ENCODE peak calls at places on chromosomes 4 and X, in five cellular contexts. S, C, J, Z and T are unnamed samples.

GRCh38 chr4:158580064-158580463 is 58.4 kb downstream of the RXFP1 start:
- DNase-seq in S (no peak), C (no peak), J (no peak), Z (no peak), T (no peak)

GRCh38 chr4:107993969-107994368 is 4.3 kb downstream of the HADH start:
- DNase-seq in S (no peak), C (no peak), J (no peak), Z (no peak), T (no peak)

GRCh38 chr4:127632420-127633403 is at the start of gene INTU:
- DNase-seq in S (peak), C (no peak), J (peak), Z (peak), T (peak)

GRCh38 chr4:159267940-159268327 is 165.1 kb downstream of the RAPGEF2 start:
- DNase-seq in S (no peak), C (no peak), J (no peak), Z (no peak), T (no peak)

GRCh38 chr4:101102114-101102752 is 245.1 kb downstream of the PPP3CA start:
- DNase-seq in S (no peak), C (no peak), J (peak), Z (peak), T (no peak)

GRCh38 chr4:137608085-137608484 is 75.8 kb upstream of the PCDH18 start:
- DNase-seq in S (no peak), C (no peak), J (no peak), Z (no peak), T (no peak)

GRCh38 chr4:6331018-6331417 is 61.4 kb downstream of the WFS1 start:
- DNase-seq in S (no peak), C (peak), J (no peak), Z (no peak), T (no peak)

GRCh38 chrX:150693782-150694574 is 782 bp downstream of the MTMR1 start:
- DNase-seq in S (peak), C (peak), J (peak), Z (peak), T (peak)

GRCh38 chrX:96435636-96436035 is 249.0 kb upstream of the DIAPH2 start:
- DNase-seq in S (no peak), C (no peak), J (no peak), Z (no peak), T (no peak)

GRCh38 chrX:153411988-153412574 is 809 bp downstream of the ZFP92 start:
- DNase-seq in S (no peak), C (no peak), J (no peak), Z (no peak), T (no peak)
- H3K27ac ChIP-seq in S (no peak), C (no peak), J (peak), Z (peak), T (no peak)

GRCh38 chr4:112145820-112146813 is 863 bp downstream of the FAM241A start:
- DNase-seq in S (peak), C (peak), J (peak), Z (peak), T (peak)

GRCh38 chr4:112145326-112145819 is at the start of gene FAM241A:
- DNase-seq in S (peak), C (peak), J (peak), Z (peak), T (peak)

GRCh38 chr4:112144546-112145325 is 518 bp upstream of the FAM241A start:
- DNase-seq in S (peak), C (peak), J (peak), Z (peak), T (no peak)

GRCh38 chr4:112150920-112151319 is 5.7 kb downstream of the FAM241A start:
- DNase-seq in S (no peak), C (no peak), J (no peak), Z (no peak), T (no peak)

GRCh38 chr4:112147697-112148096 is 2.4 kb downstream of the FAM241A start:
- DNase-seq in S (no peak), C (no peak), J (peak), Z (peak), T (no peak)
- H3K27ac ChIP-seq in S (no peak), C (no peak), J (peak), Z (peak), T (no peak)

DNA sequence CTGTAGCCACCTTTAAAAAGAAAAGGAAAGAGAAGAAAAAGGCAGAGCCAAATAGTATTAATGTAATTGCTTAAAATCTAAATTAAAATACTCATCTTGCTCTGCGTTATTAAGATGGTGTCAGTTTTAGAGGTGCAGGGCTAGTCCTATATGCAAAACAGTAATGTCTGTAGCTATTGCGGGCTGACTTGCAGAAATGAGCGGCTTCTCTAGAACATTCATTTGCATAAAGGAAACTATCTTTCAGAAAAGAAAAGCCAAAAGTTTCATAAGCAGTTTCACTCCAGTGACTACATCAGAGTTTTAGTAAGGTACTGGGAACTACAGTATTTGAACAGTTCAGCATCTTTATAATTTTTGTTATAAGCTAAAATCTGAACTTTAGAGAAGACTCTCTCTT is 6.0 kb downstream of the SMAD1 start:
- DNase-seq in S (no peak), C (no peak), J (no peak), Z (no peak), T (no peak)
- H3K27ac ChIP-seq in S (no peak), C (no peak), J (no peak), Z (no peak), T (no peak)

GRCh38 chr4:168621806-168622589 is 125.1 kb downstream of the PALLD start:
- DNase-seq in S (no peak), C (no peak), J (no peak), Z (no peak), T (no peak)

GRCh38 chr4:168623011-168623410 is 126.2 kb downstream of the PALLD start:
- DNase-seq in S (no peak), C (no peak), J (no peak), Z (no peak), T (no peak)

GRCh38 chr4:168622600-168622999 is 125.7 kb downstream of the PALLD start:
- DNase-seq in S (no peak), C (no peak), J (no peak), Z (no peak), T (no peak)

GRCh38 chr4:168618577-168619265 is 121.9 kb downstream of the PALLD start:
- DNase-seq in S (no peak), C (no peak), J (peak), Z (no peak), T (no peak)

DNA sequence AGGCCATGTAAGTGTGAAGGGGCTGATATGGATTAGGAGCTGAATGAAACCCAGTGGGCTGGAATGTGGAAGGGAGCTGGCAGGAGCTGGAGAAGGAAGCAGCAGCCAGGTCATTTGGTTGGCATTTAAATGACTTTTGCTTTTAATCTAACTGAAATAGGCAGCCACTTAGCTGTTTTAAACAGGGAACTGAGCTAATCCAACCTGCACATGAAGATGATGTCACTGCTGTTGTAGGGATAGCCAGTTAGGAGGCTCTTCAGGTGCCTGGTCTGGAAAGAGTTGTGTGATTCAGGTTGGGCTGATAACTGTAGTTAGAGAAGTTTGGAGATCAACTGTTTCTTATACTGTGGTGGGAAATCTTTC is 122.4 kb downstream of the PALLD start:
- DNase-seq in S (no peak), C (no peak), J (peak), Z (no peak), T (no peak)
- H3K27ac ChIP-seq in S (no peak), C (no peak), J (peak), Z (peak), T (no peak)

GRCh38 chr4:38161208-38162113 is 201.3 kb downstream of the PTTG2 start:
- DNase-seq in S (no peak), C (no peak), J (no peak), Z (no peak), T (no peak)
- H3K27ac ChIP-seq in S (no peak), C (peak), J (no peak), Z (no peak), T (peak)

GRCh38 chrX:2192584-2193272 is 308.0 kb downstream of the DHRSX start:
- DNase-seq in S (no peak), C (no peak), J (no peak), Z (no peak), T (no peak)
- H3K27ac ChIP-seq in S (no peak), C (no peak), J (no peak), Z (no peak), T (no peak)